ENCODE peak calls at places on chromosome 1, in four cellular contexts. D, U, Y and E are unnamed samples.

GRCh38 chr1:51690285-51690961 is 73.5 kb downstream of the OSBPL9 start:
- DNase-seq in U (no peak), D (no peak), Y (peak; percentile 95), E (peak; percentile 96)

GRCh38 chr1:60560701-60561100 is 487.1 kb upstream of the C1orf87 start:
- DNase-seq in Y (peak; percentile 50), U (no peak), D (no peak), E (no peak)

GRCh38 chr1:30250338-30251022 is 472.9 kb downstream of the MATN1 start:
- DNase-seq in Y (no peak), D (no peak), U (no peak), E (no peak)

GRCh38 chr1:167233373-167233772 is 12.7 kb downstream of the POU2F1 start:
- DNase-seq in D (no peak), Y (no peak), U (no peak), E (no peak)

GRCh38 chr1:46487818-46488218 is 1.8 kb upstream of the DMBX1 start:
- DNase-seq in Y (peak; percentile 47), D (no peak), U (no peak), E (peak; percentile 18)

GRCh38 chr1:168842916-168843315 is 113.9 kb upstream of the DPT start:
- DNase-seq in U (no peak), D (no peak), Y (no peak), E (no peak)

GRCh38 chr1:226882631-226883409 is 12.4 kb downstream of the PSEN2 start:
- DNase-seq in U (no peak), Y (peak; percentile 55), D (no peak), E (peak; percentile 33)

GRCh38 chr1:21938791-21939538 is 1.9 kb upstream of the HSPG2 start:
- DNase-seq in U (no peak), Y (no peak), D (no peak), E (no peak)

GRCh38 chr1:53551428-53551995 is 92.3 kb downstream of the DMRTB1 start:
- DNase-seq in Y (no peak), U (no peak), D (no peak), E (no peak)

GRCh38 chr1:169122976-169123375 is 16.5 kb downstream of the ATP1B1 start:
- DNase-seq in U (no peak), Y (no peak), D (no peak), E (no peak)

GRCh38 chr1:224621813-224622682 is 5.9 kb downstream of the CNIH3 start:
- DNase-seq in D (no peak), Y (no peak), U (no peak), E (no peak)

GRCh38 chr1:224623743-224624333 is 7.7 kb downstream of the CNIH3 start:
- DNase-seq in U (peak; percentile 66), Y (peak; percentile 94), D (no peak), E (peak; percentile 89)

GRCh38 chr1:224624432-224624831 is 8.3 kb downstream of the CNIH3 start:
- DNase-seq in Y (no peak), D (no peak), U (no peak), E (no peak)

GRCh38 chr1:224622831-224623230 is 6.7 kb downstream of the CNIH3 start:
- DNase-seq in Y (no peak), U (no peak), D (no peak), E (no peak)

DNA sequence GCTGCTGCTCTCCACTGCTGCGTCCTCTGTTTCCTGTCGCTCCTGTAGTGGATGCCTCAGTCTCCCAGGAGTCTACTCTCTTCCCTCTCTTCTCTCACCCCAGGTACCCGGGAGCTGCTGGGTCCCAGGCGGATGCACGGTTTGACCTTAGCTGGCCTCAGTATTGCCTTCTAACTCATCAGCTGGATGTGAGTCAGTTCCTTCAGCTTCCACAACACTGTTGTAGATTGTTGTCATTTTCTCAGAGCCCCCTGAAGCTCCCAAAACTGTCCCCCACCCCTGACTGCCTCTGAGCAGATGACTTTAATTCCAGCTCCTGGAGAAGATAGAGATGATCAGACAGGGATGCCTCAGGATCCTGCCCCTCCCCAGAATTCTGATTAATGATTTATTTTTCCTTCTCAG is 7.2 kb downstream of the CNIH3 start:
- DNase-seq in U (no peak), D (no peak), Y (peak; percentile 68), E (peak; percentile 81)
- H3K4me3 ChIP-seq in U (peak overlapping the region; percentile 5), D (no peak overlapping the region), Y (no peak overlapping the region), E (no peak overlapping the region)

GRCh38 chr1:6027591-6027990 is 18.1 kb upstream of the KCNAB2 start:
- DNase-seq in U (no peak), Y (no peak), D (no peak), E (no peak)

GRCh38 chr1:6024376-6024775 is 21.3 kb upstream of the KCNAB2 start:
- DNase-seq in Y (no peak), U (no peak), D (no peak), E (no peak)

GRCh38 chr1:6028042-6028895 is 17.4 kb upstream of the KCNAB2 start:
- DNase-seq in D (no peak), U (peak; percentile 52), Y (peak; percentile 19), E (peak; percentile 21)

GRCh38 chr1:6025269-6026094 is 20.2 kb upstream of the KCNAB2 start:
- DNase-seq in D (no peak), Y (no peak), U (no peak), E (no peak)

DNA sequence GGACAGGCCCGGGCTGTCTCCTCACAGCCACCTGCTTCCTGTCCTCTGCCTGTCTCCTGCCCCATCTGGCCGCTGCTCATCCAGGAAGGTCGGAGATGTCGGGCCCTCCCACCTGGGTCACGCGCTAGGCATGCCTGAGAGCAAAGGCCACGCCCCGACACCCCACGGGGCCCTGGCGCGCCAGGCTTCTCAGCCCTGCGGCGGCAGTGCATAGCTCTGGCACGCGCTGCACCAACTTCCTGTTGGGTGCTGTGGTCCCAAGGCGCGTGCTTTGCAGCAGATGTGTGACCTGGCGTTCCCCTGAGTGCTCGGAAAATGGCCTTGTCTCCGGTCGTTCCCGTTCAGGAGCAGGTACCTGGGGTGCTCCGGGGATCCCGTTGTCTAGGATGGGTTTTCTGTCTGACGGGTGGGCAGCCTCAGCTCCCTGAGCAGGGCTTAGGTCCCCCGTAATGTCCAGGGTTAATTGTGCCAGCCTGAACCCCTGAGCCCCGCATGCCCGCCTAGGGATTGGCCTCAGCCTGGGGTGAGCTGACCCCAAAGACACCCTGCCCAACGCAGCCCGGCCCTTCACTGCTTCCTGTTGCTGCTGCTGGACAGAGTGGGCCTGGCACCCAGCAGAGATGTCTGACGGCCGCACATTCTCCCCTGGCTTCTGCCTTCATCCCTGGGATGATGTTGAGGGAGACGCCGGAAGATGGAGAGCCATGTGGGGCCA is 19.4 kb upstream of the KCNAB2 start:
- DNase-seq in D (no peak), U (peak; percentile 92), Y (peak; percentile 44), E (no peak)
- H3K4me3 ChIP-seq in D (peak overlapping the region; percentile 3), U (peak overlapping the region; percentile 65), Y (no peak overlapping the region), E (no peak overlapping the region)

GRCh38 chr1:34923490-34923889 is 6.0 kb downstream of the DLGAP3 start:
- DNase-seq in U (no peak), D (no peak), Y (no peak), E (no peak)
- H3K4me3 ChIP-seq in U (no peak overlapping the region), D (no peak overlapping the region), Y (no peak overlapping the region), E (no peak overlapping the region)

DNA sequence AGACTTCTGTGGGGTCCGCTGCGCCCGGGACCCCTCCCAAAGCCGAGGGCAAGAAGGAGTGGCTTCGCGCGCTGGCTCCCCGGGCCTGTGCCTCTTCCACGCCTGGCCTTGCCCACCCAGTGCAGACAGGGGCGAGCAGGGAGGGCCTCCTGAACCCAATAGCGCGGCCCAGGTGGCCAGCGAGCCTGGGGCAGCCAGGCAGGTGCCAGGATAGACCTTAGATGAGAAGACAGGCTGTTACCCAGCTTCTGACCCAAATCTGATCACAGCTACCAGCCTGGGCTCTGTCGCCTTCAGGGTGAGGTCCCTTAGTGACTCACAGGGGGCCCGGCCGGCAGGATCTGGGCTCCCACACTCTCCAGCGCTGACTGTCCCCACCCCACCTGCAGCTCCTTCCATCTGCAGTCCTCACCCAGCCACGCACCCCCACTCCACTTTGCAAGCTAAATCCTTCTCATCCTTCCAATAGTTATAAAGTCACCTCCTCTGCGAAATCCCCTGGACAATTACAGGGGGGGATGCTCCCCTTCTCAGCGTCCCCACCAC is 9.6 kb downstream of the CLEC20A start:
- DNase-seq in U (no peak), Y (no peak), D (no peak), E (no peak)
- H3K4me3 ChIP-seq in U (no peak overlapping the region), Y (peak overlapping the region; percentile 45), D (no peak overlapping the region), E (peak overlapping the region; percentile 9)

GRCh38 chr1:32963746-32964460 is 706 bp downstream of the RNF19B start:
- DNase-seq in D (peak; percentile 58), U (peak; percentile 50), Y (peak; percentile 47), E (no peak)

GRCh38 chr1:32962248-32962896 is 2.2 kb downstream of the RNF19B start:
- DNase-seq in Y (peak; percentile 45), D (no peak), U (no peak), E (no peak)

GRCh38 chr1:32960342-32960741 is 4.3 kb downstream of the RNF19B start:
- DNase-seq in U (no peak), Y (no peak), D (no peak), E (no peak)

GRCh38 chr1:32958827-32959226 is 5.8 kb downstream of the RNF19B start:
- DNase-seq in Y (no peak), U (no peak), D (no peak), E (no peak)

DNA sequence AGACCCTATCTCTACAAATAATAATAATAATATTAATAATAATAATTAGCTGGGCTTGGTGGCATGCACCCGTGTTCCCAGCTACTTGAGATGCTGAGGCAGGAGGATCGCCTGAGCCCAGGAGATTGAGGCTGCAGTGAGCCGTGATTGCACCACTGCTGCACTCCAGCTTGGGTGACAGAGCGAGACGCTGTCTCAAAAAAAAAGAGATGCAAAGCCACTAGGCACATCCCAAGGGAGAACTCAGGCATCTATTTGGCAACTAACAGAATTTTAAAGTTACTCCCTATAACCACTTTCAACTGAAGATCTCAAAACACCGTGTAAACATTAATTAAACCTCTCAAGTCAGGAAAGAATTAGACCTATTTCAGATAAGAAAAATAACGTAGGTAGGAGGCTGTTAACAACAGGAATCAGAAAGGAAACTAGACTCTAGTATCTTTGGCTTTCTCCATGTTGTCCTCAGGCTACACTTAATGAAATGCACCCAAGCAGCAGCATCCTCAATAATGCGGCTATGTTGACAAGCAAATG is 3.7 kb downstream of the RNF19B start:
- DNase-seq in Y (no peak), D (no peak), U (no peak), E (no peak)
- H3K4me3 ChIP-seq in Y (no peak overlapping the region), D (no peak overlapping the region), U (no peak overlapping the region), E (no peak overlapping the region)

DNA sequence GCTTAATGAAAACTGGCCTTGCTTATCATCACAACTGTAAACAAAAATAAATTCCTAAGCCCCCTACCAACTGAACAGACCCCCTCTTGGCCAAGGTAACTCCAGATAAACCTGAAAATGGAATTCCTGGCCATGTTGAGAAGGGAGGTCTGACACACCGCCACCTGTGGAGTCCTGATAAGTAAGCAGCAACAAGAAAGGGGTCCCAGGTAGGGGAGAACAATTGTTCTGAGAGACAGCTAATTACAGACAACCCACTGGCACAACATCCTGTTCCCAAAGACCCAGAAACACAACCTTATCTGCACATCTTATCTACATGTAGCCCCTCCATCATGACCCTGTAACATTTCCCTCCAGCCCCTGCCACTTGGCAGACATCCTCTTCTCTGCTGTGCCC is 91.2 kb upstream of the TNR start:
- DNase-seq in D (no peak), U (no peak), Y (no peak), E (no peak)
- H3K4me3 ChIP-seq in D (no peak overlapping the region), U (no peak overlapping the region), Y (no peak overlapping the region), E (no peak overlapping the region)